ENCODE peak calls at places on chromosomes 12 and 14, in eight cellular contexts. W is spleen, K is ovary, X is HCT116, H is right lobe of liver, D is cardiac muscle cell, L is kidney, I is K562. C is an unnamed sample. For H3K9me3, the result is how much of the 10 kb centered on the place peaks cover.

GRCh38 chr12:122204829-122205589 is 1.5 kb downstream of the B3GNT4 start:
- DNase-seq in D (no peak), X (no peak), L (no peak), H (no peak), I (no peak), K (no peak), W (no peak), C (no peak)

GRCh38 chr14:36317650-36318049 is 2.8 kb downstream of the MBIP start:
- DNase-seq in L (no peak), D (no peak), K (no peak), X (no peak), W (no peak), H (no peak), I (no peak), C (no peak)

GRCh38 chr14:83529531-83529930 is 1995.9 kb upstream of the SEL1L start:
- DNase-seq in X (no peak), L (no peak), H (no peak), D (no peak), I (no peak), K (no peak), W (no peak), C (no peak)

GRCh38 chr12:71799105-71799504 is 40.5 kb upstream of the TBC1D15 start:
- DNase-seq in I (no peak), L (no peak), H (no peak), W (no peak), K (no peak), X (no peak), D (no peak), C (no peak)

GRCh38 chr14:32940066-32940651 is 1.5 kb downstream of the NPAS3 start:
- DNase-seq in K (no peak), H (no peak), I (no peak), D (peak), X (no peak), W (no peak), L (no peak), C (no peak)

GRCh38 chr12:51548241-51548640 is 42.8 kb upstream of the SCN8A start:
- DNase-seq in L (no peak), W (no peak), D (no peak), H (no peak), I (no peak), X (no peak), K (no peak), C (no peak)

GRCh38 chr12:105882404-105882803 is 256.4 kb downstream of the NUAK1 start:
- DNase-seq in I (no peak), W (no peak), H (no peak), X (no peak), D (peak), K (no peak), L (no peak), C (no peak)

GRCh38 chr12:104569348-104570173 is 112.8 kb downstream of the CHST11 start:
- DNase-seq in H (no peak), I (no peak), D (peak), W (peak), K (no peak), L (no peak), X (no peak), C (no peak)

GRCh38 chr14:58270628-58271027 is 26.0 kb downstream of the PSMA3 start:
- DNase-seq in L (no peak), K (no peak), H (no peak), X (no peak), I (no peak), W (no peak), D (no peak), C (no peak)

GRCh38 chr12:53049582-53050318 is at the start of gene TNS2:
- DNase-seq in I (peak), H (peak), D (peak), K (peak), X (no peak), W (peak), L (peak), C (peak)

GRCh38 chr12:121334513-121335343 is 17.5 kb downstream of the ANAPC5 start:
- DNase-seq in X (peak), I (peak), L (no peak), D (peak), H (peak), W (no peak), K (no peak), C (no peak)

GRCh38 chr14:68979722-68980552 is 835 bp upstream of the ACTN1 start:
- DNase-seq in K (peak), H (peak), L (peak), I (peak), D (no peak), X (no peak), W (peak), C (peak)

GRCh38 chr14:81211844-81212243 is 8.9 kb downstream of the GTF2A1 start:
- DNase-seq in I (no peak), L (no peak), K (no peak), X (no peak), W (no peak), D (peak), H (peak), C (peak)

GRCh38 chr12:86158956-86159355 is 97.2 kb downstream of the MGAT4C start:
- DNase-seq in K (no peak), L (no peak), W (no peak), X (no peak), H (no peak), D (no peak), I (no peak), C (no peak)

GRCh38 chr14:31251028-31251958 is 43.7 kb upstream of the HECTD1 start:
- DNase-seq in K (no peak), L (no peak), H (no peak), X (no peak), D (no peak), I (no peak), W (no peak), C (peak)

GRCh38 chr12:6950944-6951540 is at the start of gene PTPN6:
- DNase-seq in D (no peak), I (no peak), X (no peak), W (peak), K (no peak), L (peak), H (peak), C (no peak)

GRCh38 chr12:71439613-71440392 is at the start of gene LGR5:
- DNase-seq in D (peak), K (peak), H (no peak), X (no peak), I (no peak), L (peak), W (peak), C (peak)

GRCh38 chr14:58131386-58131785 is 20.6 kb downstream of the ARMH4 start:
- DNase-seq in L (no peak), K (no peak), I (peak), H (peak), D (no peak), X (no peak), W (no peak), C (peak)

GRCh38 chr12:85225501-85225900 is 54.5 kb upstream of the ALX1 start:
- DNase-seq in K (no peak), I (no peak), X (no peak), L (no peak), H (no peak), D (no peak), W (no peak), C (no peak)

GRCh38 chr12:89051065-89051677 is 301.1 kb downstream of the DUSP6 start:
- DNase-seq in L (no peak), K (no peak), X (peak), I (peak), H (no peak), W (no peak), D (peak), C (peak)

GRCh38 chr12:123388948-123389559 is 5.1 kb downstream of the KMT5A start:
- DNase-seq in L (no peak), D (no peak), X (no peak), I (no peak), K (peak), H (no peak), W (no peak), C (no peak)

GRCh38 chr12:1716911-1717310 is 26.0 kb downstream of the ADIPOR2 start:
- DNase-seq in W (no peak), K (no peak), H (no peak), I (no peak), D (peak), L (no peak), X (no peak), C (no peak)

GRCh38 chr12:58915634-58916033 is 4.7 kb downstream of the LRIG3 start:
- DNase-seq in H (no peak), L (no peak), I (no peak), K (peak), X (no peak), D (peak), W (no peak), C (no peak)

GRCh38 chr14:61160798-61161197 is 120.3 kb downstream of the TMEM30B start:
- DNase-seq in W (no peak), L (no peak), X (no peak), I (no peak), H (no peak), K (no peak), D (no peak), C (no peak)

GRCh38 chr14:102882233-102882906 is 40.1 kb upstream of the AMN start:
- DNase-seq in K (no peak), L (no peak), H (no peak), D (no peak), W (no peak), X (no peak), I (no peak), C (no peak)

GRCh38 chr14:49879683-49880204 is 13.1 kb upstream of the ARF6 start:
- DNase-seq in L (peak), D (peak), X (peak), I (peak), K (no peak), H (peak), W (no peak), C (peak)

DNA sequence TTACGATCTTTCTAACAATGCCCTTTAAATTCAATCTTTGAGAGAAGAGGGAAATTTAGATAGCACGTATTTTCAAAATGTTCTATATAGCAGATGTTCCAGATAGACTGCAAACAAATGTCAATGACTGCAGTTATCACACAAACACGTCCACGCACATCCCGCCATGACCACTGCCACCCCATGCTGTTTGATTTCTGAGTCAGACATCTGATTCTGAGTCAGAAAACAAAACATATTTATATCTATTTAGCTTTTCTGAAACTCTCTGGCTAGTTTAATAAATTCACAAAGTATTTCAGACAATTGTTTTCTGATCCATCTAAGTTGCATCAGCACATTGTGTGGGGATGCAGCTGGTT is 105.9 kb upstream of the BCAT1 start:
- DNase-seq in W (no peak), K (no peak), L (no peak), I (no peak), H (no peak), D (no peak), X (no peak), C (no peak)
- H3K27ac ChIP-seq in W (peak), K (no peak), L (no peak), I (no peak), H (no peak), D (no peak), X (no peak), C (no peak)

GRCh38 chr12:133220521-133220920 is 15.2 kb downstream of the ANHX start:
- DNase-seq in X (no peak), W (no peak), D (no peak), H (no peak), I (no peak), K (no peak), L (no peak), C (no peak)

GRCh38 chr12:133221241-133221640 is 14.4 kb downstream of the ANHX start:
- DNase-seq in L (no peak), H (no peak), K (no peak), X (no peak), W (no peak), I (no peak), D (no peak), C (no peak)

GRCh38 chr12:133222211-133222610 is 13.5 kb downstream of the ANHX start:
- DNase-seq in I (no peak), W (no peak), H (no peak), K (no peak), D (no peak), X (no peak), L (no peak), C (no peak)

GRCh38 chr12:133215724-133216123 is 20.0 kb downstream of the ANHX start:
- DNase-seq in W (no peak), D (no peak), I (no peak), H (no peak), X (no peak), K (no peak), L (no peak), C (no peak)

GRCh38 chr12:133217219-133217618 is 18.5 kb downstream of the ANHX start:
- DNase-seq in H (no peak), D (no peak), K (no peak), L (no peak), X (no peak), I (no peak), W (no peak), C (no peak)
- H3K9me3 ChIP-seq in H (under half), D (under half), K (under half), L (half or more), X (under half), I (under half), W (half or more), C (under half)

GRCh38 chr12:57522019-57522886 is at the start of gene MBD6:
- DNase-seq in I (peak), D (peak), H (peak), L (peak), X (peak), K (peak), W (peak), C (peak)
- TF ChIP-seq CTCF in I (peak), D (no peak), H (no peak), L (no peak), X (no peak), K (peak), W (peak), C (no peak)

GRCh38 chr12:107803092-107803491 is 28.6 kb downstream of the ASCL4 start:
- DNase-seq in H (no peak), L (no peak), I (no peak), W (no peak), K (no peak), D (no peak), X (no peak), C (no peak)

GRCh38 chr12:107801150-107801549 is 26.6 kb downstream of the ASCL4 start:
- DNase-seq in D (peak), L (no peak), W (no peak), X (no peak), K (no peak), I (no peak), H (no peak), C (no peak)

GRCh38 chr12:107807471-107808150 is 33.1 kb downstream of the ASCL4 start:
- DNase-seq in L (no peak), K (no peak), I (no peak), W (no peak), D (no peak), X (no peak), H (no peak), C (no peak)

DNA sequence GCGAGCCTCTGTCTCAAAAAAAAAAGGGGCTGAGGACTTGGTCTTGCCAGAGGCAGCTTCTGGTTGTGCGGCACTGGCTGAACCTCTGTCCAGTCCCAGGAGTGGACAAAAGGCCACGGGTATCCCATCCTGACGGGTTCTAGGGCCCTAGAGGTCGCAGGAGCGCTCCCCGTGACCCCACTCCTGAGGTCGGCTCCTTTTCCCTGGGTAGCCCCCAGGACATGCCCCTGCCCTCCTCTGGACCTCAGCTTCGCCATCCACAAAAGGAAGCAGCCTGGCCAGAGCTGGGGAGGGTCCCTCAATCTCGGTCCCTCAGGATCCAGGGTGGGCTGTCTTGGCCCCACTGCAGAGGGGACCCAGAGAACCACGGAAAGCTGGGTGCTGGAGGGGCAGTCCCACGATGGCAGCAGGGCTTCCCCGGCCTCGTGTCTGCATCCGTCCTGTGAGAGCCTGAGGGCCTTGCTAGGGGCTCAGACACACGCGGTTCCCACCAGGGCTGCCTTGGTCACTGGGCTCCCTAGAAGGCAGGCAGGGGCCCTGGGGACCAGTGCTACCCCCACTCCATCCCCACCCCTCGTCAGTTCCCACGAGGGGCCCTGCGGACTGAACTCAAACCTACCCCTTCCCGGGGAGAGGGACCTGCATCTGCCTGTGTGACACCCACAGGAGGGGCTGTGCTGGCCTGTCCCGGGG is 31.1 kb downstream of the ASCL4 start:
- DNase-seq in D (no peak), K (no peak), I (no peak), L (no peak), X (no peak), W (no peak), H (no peak), C (no peak)
- H3K27ac ChIP-seq in D (no peak), K (no peak), I (no peak), L (no peak), X (no peak), W (no peak), H (no peak), C (no peak)

GRCh38 chr12:130051900-130052299 is 110.4 kb upstream of the FZD10 start:
- DNase-seq in X (no peak), K (no peak), I (no peak), H (no peak), L (no peak), D (no peak), W (peak), C (no peak)
- H3K9me3 ChIP-seq in X (under half), K (under half), I (under half), H (under half), L (under half), D (under half), W (under half), C (under half)

DNA sequence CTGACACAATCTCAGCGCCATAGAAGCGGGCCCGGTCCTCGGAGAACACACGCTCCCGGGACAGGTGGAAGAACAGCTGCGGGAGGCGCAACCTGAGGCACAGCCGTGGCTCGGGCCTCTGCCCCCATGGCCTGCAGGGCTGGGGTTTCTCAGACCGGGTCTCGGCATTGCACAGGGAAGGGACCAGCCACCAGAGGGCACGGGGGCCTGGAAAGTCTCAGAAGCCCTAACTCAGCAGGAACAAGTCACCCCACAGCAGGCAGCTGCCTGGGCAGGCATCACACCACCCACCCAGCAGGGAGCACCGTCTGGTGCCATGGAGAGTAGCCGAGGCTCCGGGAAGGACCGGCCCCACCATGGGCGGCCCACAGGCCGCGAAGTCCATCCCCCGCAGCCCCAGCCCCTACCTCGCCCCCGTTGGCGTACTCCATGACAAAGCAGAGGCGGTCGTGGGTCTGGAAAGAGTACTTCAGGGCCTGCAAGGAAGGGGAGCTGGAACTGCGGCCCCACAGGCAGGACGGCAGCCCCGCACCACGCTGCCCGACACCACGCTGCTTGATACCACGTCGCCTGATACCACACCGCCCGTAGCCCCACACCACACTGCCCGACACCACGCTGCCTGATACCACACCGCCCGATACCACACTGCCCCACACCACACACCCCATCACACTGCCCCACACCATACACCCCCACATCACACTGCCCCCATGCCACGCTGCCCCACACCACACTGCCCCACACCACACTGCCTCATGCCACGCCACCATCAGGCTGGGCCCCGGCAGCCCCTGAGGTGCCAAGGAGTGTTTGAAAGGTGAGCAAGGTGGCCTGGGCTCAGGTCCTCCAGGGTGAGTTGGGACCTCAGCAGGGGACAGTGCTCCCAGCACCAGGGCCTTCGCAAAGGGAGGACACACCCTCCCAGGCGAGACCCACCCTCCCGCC is 20.8 kb downstream of the SIVA1 start:
- DNase-seq in D (no peak), K (no peak), H (no peak), L (no peak), W (no peak), X (no peak), I (no peak), C (peak)
- TF ChIP-seq CTCF in D (no peak), K (no peak), H (no peak), L (no peak), W (no peak), X (no peak), I (no peak), C (peak)

GRCh38 chr14:21258889-21259787 is 10.1 kb downstream of the HNRNPC start:
- DNase-seq in L (no peak), I (no peak), W (no peak), H (no peak), D (no peak), K (no peak), X (no peak), C (no peak)

GRCh38 chr14:21255385-21256101 is 13.7 kb downstream of the HNRNPC start:
- DNase-seq in L (no peak), X (no peak), H (no peak), D (no peak), K (no peak), I (no peak), W (no peak), C (no peak)

GRCh38 chr14:21258194-21258888 is 10.9 kb downstream of the HNRNPC start:
- DNase-seq in W (no peak), K (no peak), X (no peak), I (no peak), D (no peak), L (no peak), H (no peak), C (no peak)

GRCh38 chr14:21257395-21258193 is 11.6 kb downstream of the HNRNPC start:
- DNase-seq in K (no peak), I (no peak), D (peak), X (no peak), L (no peak), H (no peak), W (no peak), C (no peak)

GRCh38 chr14:21256539-21257394 is 12.5 kb downstream of the HNRNPC start:
- DNase-seq in I (no peak), H (no peak), X (no peak), K (no peak), L (no peak), D (no peak), W (peak), C (no peak)
- H3K27ac ChIP-seq in I (no peak), H (peak), X (no peak), K (no peak), L (no peak), D (peak), W (no peak), C (peak)

GRCh38 chr14:29749327-29749726 is 178.3 kb downstream of the PRKD1 start:
- DNase-seq in H (no peak), I (no peak), W (no peak), K (no peak), L (no peak), X (no peak), D (peak), C (no peak)
- H3K9me3 ChIP-seq in H (under half), I (under half), W (under half), K (under half), L (under half), X (under half), D (under half), C (under half)